ENCODE peak calls at places on chromosomes 13 and 19, in five cellular contexts. A, D, U, O and L are unnamed samples.
A peak's percentile ranks its signal among the peaks of the same experiment; 100 is the strongest.

GRCh38 chr19:35727053-35727955 is 9.5 kb downstream of the KMT2B start:
- DNase-seq in A (no peak), U (no peak), D (no peak), O (no peak), L (no peak)

GRCh38 chr13:49303533-49304252 is 56.0 kb downstream of the CDADC1 start:
- DNase-seq in D (no peak), O (no peak), U (no peak), A (no peak), L (no peak)

GRCh38 chr13:49302817-49303216 is 55.1 kb downstream of the CDADC1 start:
- DNase-seq in O (no peak), A (no peak), U (no peak), D (no peak), L (no peak)

GRCh38 chr13:51101636-51102218 is 9.3 kb downstream of the C13orf42 start:
- DNase-seq in O (no peak), A (no peak), D (no peak), U (no peak), L (no peak)

GRCh38 chr13:74135306-74136088 is 1.3 kb upstream of the KLF12 start:
- DNase-seq in A (peak; percentile 78), U (peak; percentile 76), O (peak; percentile 75), D (peak; percentile 27), L (peak; percentile 78)

GRCh38 chr19:6402834-6403608 is 10.1 kb upstream of the GTF2F1 start:
- DNase-seq in U (no peak), D (no peak), O (peak; percentile 52), A (no peak), L (no peak)

GRCh38 chr19:8643860-8644653 is 13.6 kb downstream of the NFILZ start:
- DNase-seq in A (no peak), D (no peak), O (no peak), U (no peak), L (no peak)

GRCh38 chr19:12994701-12995595 is at the start of gene NFIX:
- DNase-seq in U (no peak), O (peak; percentile 39), A (no peak), D (no peak), L (peak; percentile 69)

GRCh38 chr13:80100636-80101035 is 240.3 kb downstream of the SPRY2 start:
- DNase-seq in U (no peak), A (no peak), O (peak; percentile 53), D (no peak), L (no peak)

GRCh38 chr19:29268103-29268502 is 55.2 kb upstream of the UQCRFS1 start:
- DNase-seq in D (no peak), O (no peak), A (no peak), U (peak; percentile 36), L (no peak)

GRCh38 chr13:95154441-95154886 is 146.8 kb downstream of the ABCC4 start:
- DNase-seq in A (no peak), U (no peak), D (no peak), O (no peak), L (no peak)

GRCh38 chr13:45133396-45134118 is 13.2 kb downstream of the GTF2F2 start:
- DNase-seq in D (no peak), A (no peak), U (no peak), O (no peak), L (no peak)

GRCh38 chr13:99432637-99433542 is 68.4 kb upstream of the TM9SF2 start:
- DNase-seq in U (peak; percentile 81), D (peak; percentile 76), A (peak; percentile 49), O (peak; percentile 73), L (peak; percentile 91)

GRCh38 chr13:77896536-77896935 is 22.1 kb downstream of the EDNRB start:
- DNase-seq in D (no peak), O (peak; percentile 32), A (no peak), U (no peak), L (peak; percentile 38)

GRCh38 chr19:42111384-42111783 is 20.9 kb downstream of the POU2F2 start:
- DNase-seq in D (no peak), O (peak; percentile 75), U (no peak), A (no peak), L (peak; percentile 23)

GRCh38 chr19:21705393-21705792 is 62.0 kb downstream of the ZNF100 start:
- DNase-seq in U (peak; percentile 47), A (no peak), O (no peak), D (no peak), L (no peak)

GRCh38 chr13:53174550-53174949 is 145.9 kb downstream of the OLFM4 start:
- DNase-seq in O (no peak), D (no peak), A (no peak), U (no peak), L (no peak)

GRCh38 chr13:109647046-109647445 is 139.3 kb downstream of the IRS2 start:
- DNase-seq in D (no peak), U (no peak), A (no peak), O (no peak), L (peak; percentile 28)

GRCh38 chr13:42355841-42356575 is 84.1 kb downstream of the AKAP11 start:
- DNase-seq in U (no peak), A (no peak), O (no peak), D (peak; percentile 60), L (no peak)

GRCh38 chr13:98997738-98998641 is 20.1 kb upstream of the DOCK9 start:
- DNase-seq in A (no peak), U (no peak), O (no peak), D (peak; percentile 96), L (no peak)

GRCh38 chr13:23175920-23176319 is 4.9 kb upstream of the SGCG start:
- DNase-seq in A (no peak), D (no peak), O (peak; percentile 11), U (no peak), L (no peak)

GRCh38 chr19:1183543-1184172 is 9.6 kb upstream of the SBNO2 start:
- DNase-seq in O (peak; percentile 25), U (peak; percentile 70), A (no peak), D (peak; percentile 99), L (peak; percentile 74)

DNA sequence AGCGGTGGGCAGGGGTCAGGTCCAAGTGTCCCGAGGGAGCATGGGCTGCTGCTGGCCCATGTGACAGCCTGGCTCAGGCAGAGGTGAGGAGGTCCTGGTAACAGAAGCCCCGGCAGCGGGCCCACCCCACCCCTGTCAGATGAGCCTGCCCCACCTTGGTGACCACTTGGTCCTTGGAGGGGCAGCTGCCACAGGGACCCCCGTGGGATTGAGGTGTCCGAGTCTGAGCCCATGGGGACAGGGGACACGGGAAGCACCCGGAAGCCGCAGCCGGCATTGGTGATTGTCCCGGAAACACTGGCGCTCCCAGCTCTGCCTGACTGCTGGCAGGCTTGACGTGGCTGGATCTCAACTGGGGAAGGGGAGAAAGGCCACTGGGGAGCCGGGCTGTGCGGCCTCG is 149.1 kb downstream of the KDM4B start:
- DNase-seq in U (no peak), A (no peak), O (no peak), D (no peak), L (no peak)
- H2BK5ac ChIP-seq in U (no peak overlapping the region), A (no peak overlapping the region), O (no peak overlapping the region), D (no peak overlapping the region), L (no peak overlapping the region)

GRCh38 chr19:18230941-18231734 is 4.9 kb upstream of the PDE4C start:
- DNase-seq in O (no peak), A (no peak), D (no peak), U (no peak), L (peak; percentile 31)

GRCh38 chr19:18229915-18230314 is 3.7 kb upstream of the PDE4C start:
- DNase-seq in U (no peak), O (no peak), A (no peak), D (no peak), L (no peak)

GRCh38 chr19:18232540-18233223 is 6.4 kb upstream of the PDE4C start:
- DNase-seq in U (peak; percentile 88), O (no peak), D (peak; percentile 37), A (peak; percentile 82), L (peak; percentile 47)

GRCh38 chr19:18233224-18233825 is 7.1 kb upstream of the PDE4C start:
- DNase-seq in A (no peak), D (peak; percentile 53), U (peak; percentile 86), O (peak; percentile 39), L (peak; percentile 63)

GRCh38 chr19:18231775-18232174 is 5.5 kb upstream of the PDE4C start:
- DNase-seq in D (no peak), O (no peak), A (no peak), U (no peak), L (no peak)
- H2BK5ac ChIP-seq in D (no peak overlapping the region), O (no peak overlapping the region), A (no peak overlapping the region), U (no peak overlapping the region), L (no peak overlapping the region)

DNA sequence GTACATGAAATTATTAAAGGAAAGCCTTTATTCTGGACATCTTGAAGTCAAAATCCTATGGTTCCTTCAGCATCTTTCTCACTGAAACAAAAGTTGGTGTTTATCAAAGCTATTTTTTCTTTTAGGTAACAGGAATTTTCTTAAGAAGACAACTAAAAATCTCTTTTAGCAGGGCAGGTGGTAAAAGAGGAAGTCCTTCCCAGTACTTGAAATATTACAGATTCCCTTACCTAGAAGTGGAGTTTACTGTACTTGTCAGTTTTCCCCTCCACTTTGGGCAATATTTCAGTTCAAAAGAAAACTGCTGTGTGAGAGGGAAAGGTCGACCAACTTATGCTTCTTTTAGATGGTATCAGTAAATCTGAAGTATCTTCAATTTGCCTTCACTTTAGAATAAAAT is 64.3 kb upstream of the TDRD3 start:
- DNase-seq in O (no peak), U (no peak), D (no peak), A (no peak), L (no peak)
- H2BK5ac ChIP-seq in O (no peak overlapping the region), U (no peak overlapping the region), D (no peak overlapping the region), A (no peak overlapping the region), L (no peak overlapping the region)

GRCh38 chr19:17391371-17392151 is 2.4 kb downstream of the CCDC194 start:
- DNase-seq in D (no peak), U (peak; percentile 38), A (no peak), O (no peak), L (no peak)

GRCh38 chr19:17398902-17399527 is 5.0 kb upstream of the CCDC194 start:
- DNase-seq in O (no peak), A (no peak), D (no peak), U (no peak), L (no peak)

GRCh38 chr19:17390665-17391370 is 3.2 kb downstream of the CCDC194 start:
- DNase-seq in O (peak; percentile 87), D (peak; percentile 90), A (peak; percentile 90), U (peak; percentile 95), L (peak; percentile 93)

GRCh38 chr19:17393914-17394313 is at the start of gene CCDC194:
- DNase-seq in U (no peak), O (no peak), D (no peak), A (no peak), L (no peak)

DNA sequence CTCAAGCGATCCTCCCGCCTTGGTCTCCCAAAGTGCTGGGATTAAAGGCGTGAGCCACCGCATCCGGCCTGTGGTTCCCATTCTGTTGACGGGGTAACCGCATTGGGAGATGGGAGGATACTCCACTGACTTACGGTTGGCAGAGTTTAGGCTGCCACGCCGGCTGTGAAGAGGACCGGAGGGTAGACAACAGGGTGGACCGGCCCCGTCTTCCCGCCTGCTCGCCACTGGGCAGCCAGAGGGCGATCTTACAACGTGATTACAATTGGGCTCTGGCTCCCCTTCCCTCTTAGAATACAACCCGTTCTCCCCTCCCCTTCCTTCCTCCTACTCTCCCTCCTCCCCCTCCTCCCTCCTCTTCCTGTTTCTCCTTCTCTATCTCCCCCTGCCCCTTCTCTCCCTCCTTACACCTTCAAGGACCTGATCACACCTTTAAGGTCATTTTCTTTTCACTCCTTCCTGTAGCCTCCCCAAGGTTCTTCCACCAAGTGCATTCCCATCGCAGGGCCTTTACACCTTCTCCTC is 957 bp upstream of the CCDC194 start:
- DNase-seq in D (peak; percentile 51), A (no peak), O (peak; percentile 53), U (peak; percentile 86), L (peak; percentile 69)
- H2BK5ac ChIP-seq in D (no peak overlapping the region), A (no peak overlapping the region), O (no peak overlapping the region), U (no peak overlapping the region), L (no peak overlapping the region)

GRCh38 chr13:111511805-111512504 is 191.5 kb downstream of the TEX29 start:
- DNase-seq in D (no peak), A (no peak), U (peak; percentile 26), O (no peak), L (no peak)
- H2BK5ac ChIP-seq in D (no peak overlapping the region), A (peak overlapping the region; percentile 73), U (no peak overlapping the region), O (no peak overlapping the region), L (no peak overlapping the region)